ENCODE peak calls at places on chromosomes 16 and 17, in five cellular contexts. E is activated CD4-positive, alpha-beta T cell treated with anti-CD3 and anti-CD28 coated beads for 48 hours; W is NCI-H1694; Z is GM13977; O is ACHN. K is an unnamed sample.

GRCh38 chr17:45584092-45585036 is 93.8 kb upstream of the PLEKHM1 start:
- DNase-seq in E (peak; percentile 79), W (no peak), Z (peak; percentile 88), O (peak; percentile 75), K (peak; percentile 55)

GRCh38 chr16:66510711-66511614 is 39.0 kb downstream of the TK2 start:
- DNase-seq in E (no peak), W (no peak), Z (no peak), O (peak; percentile 66), K (no peak)

GRCh38 chr16:80932725-80933124 is 74.0 kb downstream of the CMC2 start:
- DNase-seq in E (no peak), W (no peak), Z (no peak), O (peak; percentile 60), K (no peak)

GRCh38 chr17:58338907-58339774 is 10.5 kb upstream of the TSPOAP1 start:
- DNase-seq in E (peak; percentile 90), W (no peak), Z (no peak), O (peak; percentile 42), K (peak; percentile 59)

GRCh38 chr16:21663889-21664647 is at the start of gene OTOA:
- DNase-seq in E (peak; percentile 24), W (no peak), Z (peak; percentile 45), O (no peak), K (no peak)

GRCh38 chr17:48215583-48216139 is 108.1 kb downstream of the SNX11 start:
- DNase-seq in E (no peak), W (peak; percentile 19), Z (no peak), O (peak; percentile 75), K (peak; percentile 82)

GRCh38 chr16:85423631-85424030 is 189.5 kb upstream of the GSE1 start:
- DNase-seq in E (no peak), W (no peak), Z (no peak), O (no peak), K (no peak)

GRCh38 chr16:46900464-46901235 is 16.5 kb downstream of the GPT2 start:
- DNase-seq in E (no peak), W (no peak), Z (no peak), O (no peak), K (no peak)

GRCh38 chr16:3149630-3150345 is 15.0 kb downstream of the ZNF213 start:
- DNase-seq in E (peak; percentile 71), W (no peak), Z (peak; percentile 81), O (peak; percentile 39), K (peak; percentile 50)

GRCh38 chr17:63494300-63494928 is 17.6 kb downstream of the ACE start:
- DNase-seq in E (no peak), W (no peak), Z (no peak), O (peak; percentile 24), K (no peak)